ENCODE peak calls at places on chromosomes 3 and 15, in nine cellular contexts. T is heart left ventricle, U is Panc1, R is Peyer's patch, I is colonic mucosa, Z is IMR-90, J is esophagus squamous epithelium, H is prostate gland, F is spleen. O is an unnamed sample.
A peak's percentile ranks its signal among the peaks of the same experiment; 100 is the strongest.

GRCh38 chr3:99534951-99535704 is 103.3 kb upstream of the COL8A1 start:
- DNase-seq in I (no peak), F (no peak), T (no peak), U (no peak), H (no peak), Z (peak; percentile 93), J (no peak), R (no peak), O (no peak)

GRCh38 chr3:120102674-120103073 is 8.4 kb upstream of the GSK3B start:
- DNase-seq in Z (no peak), T (no peak), J (no peak), I (no peak), H (peak; percentile 50), R (no peak), U (no peak), F (no peak), O (no peak)

GRCh38 chr15:81941479-81941878 is 104.3 kb downstream of the MEX3B start:
- DNase-seq in T (no peak), F (no peak), Z (no peak), R (no peak), U (no peak), H (no peak), I (no peak), J (no peak), O (no peak)

GRCh38 chr3:27554706-27555105 is 70.5 kb upstream of the SLC4A7 start:
- DNase-seq in J (no peak), Z (no peak), H (no peak), U (no peak), R (no peak), I (no peak), F (no peak), T (no peak), O (no peak)

GRCh38 chr15:40069178-40070165 is 30.5 kb upstream of the SRP14 start:
- DNase-seq in I (peak; percentile 95), R (peak; percentile 77), F (peak; percentile 93), H (peak; percentile 95), J (no peak), U (peak; percentile 71), Z (no peak), T (peak; percentile 97), O (peak; percentile 80)

GRCh38 chr15:66734961-66735908 is 33.2 kb downstream of the SMAD6 start:
- DNase-seq in H (no peak), R (no peak), U (no peak), I (no peak), T (no peak), J (no peak), F (no peak), Z (no peak), O (no peak)

GRCh38 chr3:52798978-52799476 is 4.4 kb downstream of the ITIH3 start:
- DNase-seq in F (no peak), J (no peak), Z (no peak), I (peak; percentile 27), T (no peak), H (no peak), U (peak; percentile 5), R (no peak), O (no peak)

GRCh38 chr15:89171136-89172072 is 50.0 kb downstream of the RLBP1 start:
- DNase-seq in T (no peak), R (peak; percentile 20), H (no peak), Z (peak; percentile 36), F (peak; percentile 76), U (peak; percentile 12), I (peak; percentile 73), J (no peak), O (no peak)

GRCh38 chr3:173586176-173586575 is 188.6 kb downstream of the NLGN1 start:
- DNase-seq in R (no peak), I (no peak), T (no peak), H (no peak), F (no peak), U (no peak), J (no peak), Z (peak; percentile 21), O (no peak)

GRCh38 chr3:159765860-159766294 is 222.8 kb upstream of the IL12A start:
- DNase-seq in J (no peak), Z (no peak), T (peak; percentile 29), U (no peak), F (no peak), H (no peak), I (no peak), R (no peak), O (peak; percentile 33)

GRCh38 chr3:126659915-126660886 is 5.3 kb upstream of the TXNRD3 start:
- DNase-seq in F (no peak), J (no peak), Z (no peak), U (no peak), R (no peak), H (no peak), I (no peak), T (no peak), O (no peak)

GRCh38 chr15:88716543-88717341 is 77.9 kb downstream of the ISG20 start:
- DNase-seq in U (no peak), I (no peak), T (no peak), R (no peak), Z (no peak), H (no peak), F (no peak), J (no peak), O (no peak)

GRCh38 chr3:48186993-48187578 is 1.1 kb downstream of the CDC25A start:
- DNase-seq in R (no peak), U (no peak), T (no peak), J (no peak), H (no peak), F (no peak), Z (peak; percentile 25), I (no peak), O (no peak)

GRCh38 chr3:107641572-107642307 is 119.0 kb downstream of the BBX start:
- DNase-seq in H (no peak), T (no peak), Z (no peak), F (no peak), I (no peak), J (no peak), R (no peak), U (no peak), O (no peak)

GRCh38 chr3:107644631-107645030 is 121.9 kb downstream of the BBX start:
- DNase-seq in J (no peak), F (no peak), T (no peak), H (no peak), U (no peak), R (no peak), I (no peak), Z (peak; percentile 31), O (no peak)

GRCh38 chr3:107637416-107638182 is 114.8 kb downstream of the BBX start:
- DNase-seq in U (no peak), H (no peak), T (no peak), I (no peak), F (no peak), Z (no peak), J (no peak), R (no peak), O (no peak)

GRCh38 chr3:107643038-107643883 is 120.5 kb downstream of the BBX start:
- DNase-seq in T (no peak), H (no peak), U (no peak), I (no peak), Z (no peak), F (no peak), J (no peak), R (no peak), O (no peak)
- TF ChIP-seq CTCF in T (peak; percentile 6), H (no peak), U (peak; percentile 60), I (no peak), Z (peak; percentile 20), F (no peak), J (no peak), R (no peak), O (no peak)

GRCh38 chr3:184582998-184583344 is 21.4 kb downstream of the EPHB3 start:
- DNase-seq in I (no peak), R (no peak), J (no peak), H (no peak), U (no peak), T (no peak), F (no peak), Z (no peak), O (no peak)
- H3K4me3 ChIP-seq in I (peak overlapping the region; percentile 45), R (peak overlapping the region; percentile 45), J (peak overlapping the region; percentile 42), H (peak overlapping the region; percentile 30), U (no peak overlapping the region), T (peak overlapping the region; percentile 72), F (peak overlapping the region; percentile 17), Z (no peak overlapping the region), O (peak overlapping the region; percentile 76)

DNA sequence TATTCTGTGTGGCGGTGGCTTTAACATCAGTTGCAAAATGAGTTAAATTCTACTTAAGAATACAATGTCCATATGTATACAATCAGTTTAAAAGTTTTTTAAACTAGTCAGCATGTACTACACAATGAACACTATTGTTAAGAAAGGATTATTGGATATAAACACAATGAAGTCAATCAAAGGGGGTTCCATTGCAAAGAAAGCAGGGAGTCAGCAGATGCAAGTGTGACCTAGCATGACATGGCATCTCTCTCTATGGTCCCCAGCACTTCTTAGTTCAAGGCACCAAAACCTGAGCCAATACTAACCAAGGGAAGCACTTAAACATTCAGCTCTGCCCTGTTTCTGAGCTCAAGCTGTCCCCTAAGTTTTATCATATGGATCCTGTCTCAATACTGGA is 17.0 kb downstream of the KLHL6 start:
- DNase-seq in T (no peak), H (no peak), R (no peak), I (no peak), U (no peak), J (no peak), Z (no peak), F (no peak), O (no peak)
- H3K4me1 ChIP-seq in T (no peaks in the 10 kb centered on the region), H (no peaks in the 10 kb centered on the region), R (peaks cover 32% of the 10 kb centered on the region), I (no peaks in the 10 kb centered on the region), U (no peaks in the 10 kb centered on the region), J (peaks cover 16% of the 10 kb centered on the region), Z (peaks cover 4% of the 10 kb centered on the region), F (peaks cover 17% of the 10 kb centered on the region), O (no peaks in the 10 kb centered on the region)

GRCh38 chr15:23438816-23439466 is 8.1 kb downstream of the GOLGA6L2 start:
- DNase-seq in Z (no peak), R (no peak), I (peak; percentile 44), F (no peak), J (no peak), T (no peak), H (no peak), U (no peak), O (no peak)

GRCh38 chr15:23437673-23438072 is 9.4 kb downstream of the GOLGA6L2 start:
- DNase-seq in F (no peak), H (no peak), R (no peak), Z (no peak), U (no peak), J (no peak), T (no peak), I (no peak), O (no peak)

GRCh38 chr15:23439513-23439912 is 7.5 kb downstream of the GOLGA6L2 start:
- DNase-seq in F (no peak), J (no peak), I (no peak), Z (no peak), U (no peak), H (no peak), T (no peak), R (no peak), O (no peak)

GRCh38 chr15:23437146-23437545 is 9.9 kb downstream of the GOLGA6L2 start:
- DNase-seq in Z (no peak), H (no peak), F (no peak), U (no peak), J (no peak), I (no peak), T (no peak), R (no peak), O (no peak)

DNA sequence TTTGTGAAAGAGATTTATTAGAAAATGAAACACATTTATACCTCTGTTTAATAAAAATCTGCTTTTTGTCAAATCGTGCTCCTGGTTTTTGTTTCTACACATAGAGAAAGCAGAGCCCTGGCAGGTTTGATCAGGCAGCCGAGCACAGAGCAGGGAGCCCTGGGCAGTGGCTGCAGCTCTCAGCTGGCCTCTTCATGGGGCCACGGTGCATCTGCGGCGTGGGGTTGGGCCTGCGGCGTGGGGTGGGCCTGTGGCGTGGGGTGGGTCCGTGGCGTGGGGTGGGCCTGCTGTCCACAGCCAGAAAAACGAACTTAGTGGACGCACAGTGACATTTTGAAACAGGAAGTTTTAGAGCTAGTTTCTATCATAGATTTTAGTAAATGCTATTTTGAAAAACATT is 10.6 kb downstream of the GOLGA6L2 start:
- DNase-seq in I (no peak), Z (no peak), J (no peak), T (no peak), U (no peak), H (no peak), R (no peak), F (no peak), O (no peak)
- TF ChIP-seq CTCF in I (no peak), Z (no peak), J (no peak), T (no peak), U (no peak), H (no peak), R (no peak), F (no peak), O (no peak)